ENCODE peak calls at places on chromosomes 13 and 19, in seven cellular contexts. V is GOT3; L is GM10248; F is stimulated activated CD4-positive, alpha-beta T cell treated with anti-CD3 and anti-CD28 coated beads, Interleukin-15, amount 100 ng/mL, for 24 hours; Z is hepatic stellate cell; N is CD4-positive, CD25-positive, alpha-beta regulatory T cell; G is iris pigment epithelial cell. H is an unnamed sample.

GRCh38 chr13:25679154-25679553 is 307.4 kb downstream of the ATP8A2 start:
- DNase-seq in V (no peak), L (no peak), F (no peak), Z (no peak), N (no peak), G (no peak), H (no peak)

GRCh38 chr13:110276553-110276950 is 30.4 kb downstream of the COL4A1 start:
- DNase-seq in V (no peak), L (no peak), F (no peak), Z (no peak), N (no peak), G (no peak), H (no peak)

GRCh38 chr13:37791699-37792098 is 77.9 kb downstream of the TRPC4 start:
- DNase-seq in V (no peak), L (no peak), F (no peak), Z (no peak), N (no peak), G (peak; percentile 21), H (no peak)

GRCh38 chr19:8074501-8074900 is 21.9 kb downstream of the CCL25 start:
- DNase-seq in V (no peak), L (no peak), F (no peak), Z (no peak), N (no peak), G (peak; percentile 7), H (no peak)

GRCh38 chr19:17796013-17796837 is 1.3 kb downstream of the B3GNT3 start:
- DNase-seq in V (no peak), L (no peak), F (no peak), Z (no peak), N (no peak), G (no peak), H (no peak)

GRCh38 chr19:31266731-31267130 is 82.5 kb downstream of the TSHZ3 start:
- DNase-seq in V (no peak), L (no peak), F (no peak), Z (no peak), N (no peak), G (no peak), H (no peak)

GRCh38 chr13:29454931-29455481 is 140.5 kb downstream of the SLC7A1 start:
- DNase-seq in V (no peak), L (peak; percentile 47), F (peak; percentile 11), Z (no peak), N (no peak), G (peak; percentile 41), H (no peak)

GRCh38 chr19:436413-436950 is 24.4 kb downstream of the SHC2 start:
- DNase-seq in V (no peak), L (no peak), F (no peak), Z (no peak), N (no peak), G (no peak), H (no peak)